ENCODE peak calls at places on chromosomes 2 and 18, in four cellular contexts. X, P, H and O are unnamed samples.

GRCh38 chr2:216410550-216410949 is 1.7 kb upstream of the SMARCAL1 start:
- DNase-seq in X (no peak), P (no peak), H (no peak), O (no peak)

GRCh38 chr2:172336681-172337080 is 90.7 kb upstream of the ITGA6 start:
- DNase-seq in X (no peak), P (no peak), H (peak), O (no peak)

GRCh38 chr2:74530239-74531161 is 767 bp downstream of the HTRA2 start:
- DNase-seq in X (no peak), P (peak), H (peak), O (peak)

GRCh38 chr2:221392228-221392881 is 179.7 kb downstream of the EPHA4 start:
- DNase-seq in X (no peak), P (no peak), H (no peak), O (no peak)

GRCh38 chr2:222424729-222425671 is 657 bp downstream of the SGPP2 start:
- DNase-seq in X (no peak), P (no peak), H (no peak), O (no peak)

GRCh38 chr18:6731197-6731596 is 1.7 kb downstream of the ARHGAP28 start:
- DNase-seq in X (no peak), P (peak), H (peak), O (peak)

GRCh38 chr18:48676756-48677368 is 138.0 kb downstream of the CTIF start:
- DNase-seq in X (peak), P (peak), H (peak), O (peak)

GRCh38 chr2:195600796-195601195 is 56.2 kb upstream of the SLC39A10 start:
- DNase-seq in X (no peak), P (no peak), H (no peak), O (no peak)

GRCh38 chr2:42196403-42197267 is 27.5 kb downstream of the EML4 start:
- DNase-seq in X (no peak), P (peak), H (peak), O (peak)

GRCh38 chr2:69762513-69763494 is 20.9 kb downstream of the ANXA4 start:
- DNase-seq in X (peak), P (peak), H (no peak), O (no peak)

GRCh38 chr2:96085541-96086355 is 30.6 kb downstream of the ADRA2B start:
- DNase-seq in X (no peak), P (no peak), H (no peak), O (no peak)

GRCh38 chr2:230807686-230808085 is 57.1 kb upstream of the ITM2C start:
- DNase-seq in X (no peak), P (no peak), H (no peak), O (no peak)

GRCh38 chr2:120625865-120626560 is 109.7 kb upstream of the GLI2 start:
- DNase-seq in X (no peak), P (no peak), H (no peak), O (no peak)

GRCh38 chr18:75760208-75760607 is 332.7 kb upstream of the SMIM21 start:
- DNase-seq in X (no peak), P (no peak), H (no peak), O (no peak)

GRCh38 chr2:162153608-162154224 is 1.7 kb upstream of the GCG start:
- DNase-seq in X (no peak), P (peak), H (peak), O (peak)

GRCh38 chr2:42021490-42021889 is 26.3 kb upstream of the PKDCC start:
- DNase-seq in X (no peak), P (peak), H (peak), O (peak)

GRCh38 chr2:199197448-199197847 is 260.3 kb downstream of the SATB2 start:
- DNase-seq in X (no peak), P (no peak), H (no peak), O (no peak)

GRCh38 chr2:231351648-231352047 is 43.9 kb upstream of the B3GNT7 start:
- DNase-seq in X (no peak), P (no peak), H (no peak), O (no peak)

GRCh38 chr2:45368792-45369191 is 242.3 kb downstream of the SRBD1 start:
- DNase-seq in X (no peak), P (no peak), H (no peak), O (no peak)

GRCh38 chr2:188142636-188143035 is 149.0 kb upstream of the GULP1 start:
- DNase-seq in X (no peak), P (peak), H (peak), O (peak)

GRCh38 chr2:173750332-173750731 is 214.8 kb downstream of the SP3 start:
- DNase-seq in X (no peak), P (peak), H (peak), O (peak)

GRCh38 chr2:61943251-61943650 is 37.8 kb downstream of the COMMD1 start:
- DNase-seq in X (no peak), P (no peak), H (peak), O (no peak)

GRCh38 chr2:216661639-216662375 is 28.6 kb downstream of the IGFBP2 start:
- DNase-seq in X (no peak), P (peak), H (no peak), O (no peak)

GRCh38 chr18:61972389-61973264 is 79.8 kb upstream of the RNF152 start:
- DNase-seq in X (no peak), P (no peak), H (no peak), O (no peak)

GRCh38 chr2:10909996-10910341 is 1.8 kb upstream of the KCNF1 start:
- DNase-seq in X (no peak), P (no peak), H (no peak), O (no peak)

GRCh38 chr2:200762127-200762526 is 49.6 kb upstream of the BZW1 start:
- DNase-seq in X (no peak), P (no peak), H (no peak), O (no peak)

GRCh38 chr18:74493689-74494088 is 2.5 kb upstream of the CNDP2 start:
- DNase-seq in X (no peak), P (peak), H (peak), O (peak)

GRCh38 chr2:68466361-68466777 is 725 bp downstream of the FBXO48 start:
- DNase-seq in X (no peak), P (peak), H (peak), O (peak)

GRCh38 chr2:96321230-96322103 is 3.6 kb upstream of the ITPRIPL1 start:
- DNase-seq in X (no peak), P (no peak), H (peak), O (peak)

GRCh38 chr2:175855236-175855635 is 146.8 kb downstream of the LNPK start:
- DNase-seq in X (no peak), P (no peak), H (no peak), O (no peak)

GRCh38 chr2:183009249-183009899 is 28.9 kb downstream of the NCKAP1 start:
- DNase-seq in X (no peak), P (no peak), H (no peak), O (no peak)

GRCh38 chr2:241563981-241564595 is 5.5 kb downstream of the BOK start:
- DNase-seq in X (no peak), P (no peak), H (no peak), O (no peak)

GRCh38 chr18:35355140-35355618 is 11.0 kb upstream of the ZNF24 start:
- DNase-seq in X (peak), P (peak), H (peak), O (peak)

GRCh38 chr2:65329551-65329950 is 101.9 kb downstream of the ACTR2 start:
- DNase-seq in X (no peak), P (no peak), H (no peak), O (no peak)

GRCh38 chr18:56651771-56652092 is 573 bp downstream of the WDR7 start:
- DNase-seq in X (no peak), P (no peak), H (no peak), O (no peak)